ENCODE peak calls at places on chromosomes 2 and 18, in six cellular contexts. One of them, this sample, is unnamed.

GRCh38 chr18:58314284-58314683 is 270.3 kb downstream of the NEDD4L start:
- DNase-seq in fibroblast of the aortic adventitia: peak
- DNase-seq in lung: peak
- DNase-seq in dorsolateral prefrontal cortex: no peak
- DNase-seq in right atrium auricular region: peak
- DNase-seq in left ventricle myocardium inferior: no peak
- DNase-seq in this sample: peak

GRCh38 chr2:71691747-71692455 is 238.5 kb downstream of the DYSF start:
- DNase-seq in fibroblast of the aortic adventitia: no peak
- DNase-seq in lung: no peak
- DNase-seq in dorsolateral prefrontal cortex: no peak
- DNase-seq in right atrium auricular region: no peak
- DNase-seq in left ventricle myocardium inferior: no peak
- DNase-seq in this sample: no peak

GRCh38 chr2:7508220-7508943 is 591.2 kb downstream of the RNF144A start:
- DNase-seq in fibroblast of the aortic adventitia: no peak
- DNase-seq in lung: no peak
- DNase-seq in dorsolateral prefrontal cortex: no peak
- DNase-seq in right atrium auricular region: no peak
- DNase-seq in left ventricle myocardium inferior: no peak
- DNase-seq in this sample: no peak

GRCh38 chr2:65661980-65662653 is 229.7 kb upstream of the SPRED2 start:
- DNase-seq in fibroblast of the aortic adventitia: peak
- DNase-seq in lung: no peak
- DNase-seq in dorsolateral prefrontal cortex: no peak
- DNase-seq in right atrium auricular region: no peak
- DNase-seq in left ventricle myocardium inferior: no peak
- DNase-seq in this sample: no peak

GRCh38 chr2:102449370-102449974 is 23.6 kb upstream of the SLC9A4 start:
- DNase-seq in fibroblast of the aortic adventitia: peak
- DNase-seq in lung: peak
- DNase-seq in dorsolateral prefrontal cortex: no peak
- DNase-seq in right atrium auricular region: no peak
- DNase-seq in left ventricle myocardium inferior: no peak
- DNase-seq in this sample: peak

GRCh38 chr2:3780477-3781402 is 77.4 kb downstream of the DCDC2C start:
- DNase-seq in fibroblast of the aortic adventitia: no peak
- DNase-seq in lung: peak
- DNase-seq in dorsolateral prefrontal cortex: no peak
- DNase-seq in right atrium auricular region: peak
- DNase-seq in left ventricle myocardium inferior: peak
- DNase-seq in this sample: peak

GRCh38 chr2:161159829-161160225 is 401 bp upstream of the TANK start:
- DNase-seq in fibroblast of the aortic adventitia: no peak
- DNase-seq in lung: no peak
- DNase-seq in dorsolateral prefrontal cortex: no peak
- DNase-seq in right atrium auricular region: no peak
- DNase-seq in left ventricle myocardium inferior: no peak
- DNase-seq in this sample: no peak

GRCh38 chr18:9428301-9428706 is 47.0 kb upstream of the RALBP1 start:
- DNase-seq in fibroblast of the aortic adventitia: no peak
- DNase-seq in lung: no peak
- DNase-seq in dorsolateral prefrontal cortex: no peak
- DNase-seq in right atrium auricular region: no peak
- DNase-seq in left ventricle myocardium inferior: no peak
- DNase-seq in this sample: no peak

GRCh38 chr2:216743781-216744180 is 48.4 kb upstream of the IGFBP5 start:
- DNase-seq in fibroblast of the aortic adventitia: no peak
- DNase-seq in lung: no peak
- DNase-seq in dorsolateral prefrontal cortex: no peak
- DNase-seq in right atrium auricular region: no peak
- DNase-seq in left ventricle myocardium inferior: no peak
- DNase-seq in this sample: no peak

GRCh38 chr2:175025946-175026345 is 20.8 kb upstream of the CHN1 start:
- DNase-seq in fibroblast of the aortic adventitia: peak
- DNase-seq in lung: no peak
- DNase-seq in dorsolateral prefrontal cortex: no peak
- DNase-seq in right atrium auricular region: no peak
- DNase-seq in left ventricle myocardium inferior: no peak
- DNase-seq in this sample: no peak

GRCh38 chr18:79627750-79628294 is 51.8 kb upstream of the CTDP1 start:
- DNase-seq in fibroblast of the aortic adventitia: no peak
- DNase-seq in lung: no peak
- DNase-seq in dorsolateral prefrontal cortex: no peak
- DNase-seq in right atrium auricular region: no peak
- DNase-seq in left ventricle myocardium inferior: no peak
- DNase-seq in this sample: no peak

GRCh38 chr2:240013343-240013742 is 11.8 kb downstream of the NDUFA10 start:
- DNase-seq in fibroblast of the aortic adventitia: peak
- DNase-seq in lung: no peak
- DNase-seq in dorsolateral prefrontal cortex: no peak
- DNase-seq in right atrium auricular region: no peak
- DNase-seq in left ventricle myocardium inferior: no peak
- DNase-seq in this sample: no peak

GRCh38 chr18:24559474-24560018 is 99.1 kb downstream of the HRH4 start:
- DNase-seq in fibroblast of the aortic adventitia: no peak
- DNase-seq in lung: no peak
- DNase-seq in dorsolateral prefrontal cortex: no peak
- DNase-seq in right atrium auricular region: no peak
- DNase-seq in left ventricle myocardium inferior: no peak
- DNase-seq in this sample: no peak

GRCh38 chr18:70373062-70373519 is 84.2 kb downstream of the SOCS6 start:
- DNase-seq in fibroblast of the aortic adventitia: peak
- DNase-seq in lung: no peak
- DNase-seq in dorsolateral prefrontal cortex: no peak
- DNase-seq in right atrium auricular region: no peak
- DNase-seq in left ventricle myocardium inferior: no peak
- DNase-seq in this sample: no peak

GRCh38 chr2:124559236-124559635 is 534.1 kb downstream of the CNTNAP5 start:
- DNase-seq in fibroblast of the aortic adventitia: no peak
- DNase-seq in lung: no peak
- DNase-seq in dorsolateral prefrontal cortex: no peak
- DNase-seq in right atrium auricular region: no peak
- DNase-seq in left ventricle myocardium inferior: no peak
- DNase-seq in this sample: no peak

DNA sequence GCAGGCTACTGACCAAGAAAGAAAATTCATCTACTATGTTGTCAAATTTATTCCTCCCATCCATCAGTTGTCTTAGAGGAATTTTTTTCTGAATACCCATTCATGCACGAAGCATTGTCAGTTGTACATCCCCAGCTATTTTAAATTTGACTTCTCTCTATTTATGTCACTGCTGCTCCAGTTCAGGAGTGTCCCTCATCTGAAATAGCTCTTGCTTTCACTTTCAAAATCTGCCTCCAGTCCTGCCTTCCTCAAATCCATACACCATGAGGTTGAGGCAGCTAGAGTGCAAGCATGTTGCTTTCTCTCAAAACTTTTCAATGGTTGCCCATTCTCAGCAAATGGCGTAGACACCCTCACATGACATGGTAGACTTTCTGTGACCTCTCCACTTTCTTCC is 335.4 kb upstream of the CDH2 start:
- DNase-seq in fibroblast of the aortic adventitia: peak
- DNase-seq in lung: no peak
- DNase-seq in dorsolateral prefrontal cortex: no peak
- DNase-seq in right atrium auricular region: no peak
- DNase-seq in left ventricle myocardium inferior: no peak
- DNase-seq in this sample: no peak
- H3K4me3 ChIP-seq in fibroblast of the aortic adventitia: no peak
- H3K4me3 ChIP-seq in lung: no peak
- H3K4me3 ChIP-seq in dorsolateral prefrontal cortex: no peak
- H3K4me3 ChIP-seq in right atrium auricular region: peak
- H3K4me3 ChIP-seq in left ventricle myocardium inferior: peak
- H3K4me3 ChIP-seq in this sample: peak

GRCh38 chr2:130963849-130964793 is 127.4 kb downstream of the ARHGEF4 start:
- DNase-seq in fibroblast of the aortic adventitia: no peak
- DNase-seq in lung: no peak
- DNase-seq in dorsolateral prefrontal cortex: no peak
- DNase-seq in right atrium auricular region: no peak
- DNase-seq in left ventricle myocardium inferior: no peak
- DNase-seq in this sample: no peak
- TF ChIP-seq CTCF in fibroblast of the aortic adventitia: no peak
- TF ChIP-seq CTCF in lung: no peak
- TF ChIP-seq CTCF in dorsolateral prefrontal cortex: peak
- TF ChIP-seq CTCF in right atrium auricular region: peak
- TF ChIP-seq CTCF in left ventricle myocardium inferior: peak
- TF ChIP-seq CTCF in this sample: no peak

GRCh38 chr2:169491378-169491777 is 12.1 kb downstream of the BBS5 start:
- DNase-seq in fibroblast of the aortic adventitia: no peak
- DNase-seq in lung: no peak
- DNase-seq in dorsolateral prefrontal cortex: no peak
- DNase-seq in right atrium auricular region: no peak
- DNase-seq in left ventricle myocardium inferior: no peak
- DNase-seq in this sample: no peak
- H3K4me3 ChIP-seq in fibroblast of the aortic adventitia: no peak
- H3K4me3 ChIP-seq in lung: no peak
- H3K4me3 ChIP-seq in dorsolateral prefrontal cortex: no peak
- H3K4me3 ChIP-seq in right atrium auricular region: no peak
- H3K4me3 ChIP-seq in left ventricle myocardium inferior: no peak
- H3K4me3 ChIP-seq in this sample: no peak

DNA sequence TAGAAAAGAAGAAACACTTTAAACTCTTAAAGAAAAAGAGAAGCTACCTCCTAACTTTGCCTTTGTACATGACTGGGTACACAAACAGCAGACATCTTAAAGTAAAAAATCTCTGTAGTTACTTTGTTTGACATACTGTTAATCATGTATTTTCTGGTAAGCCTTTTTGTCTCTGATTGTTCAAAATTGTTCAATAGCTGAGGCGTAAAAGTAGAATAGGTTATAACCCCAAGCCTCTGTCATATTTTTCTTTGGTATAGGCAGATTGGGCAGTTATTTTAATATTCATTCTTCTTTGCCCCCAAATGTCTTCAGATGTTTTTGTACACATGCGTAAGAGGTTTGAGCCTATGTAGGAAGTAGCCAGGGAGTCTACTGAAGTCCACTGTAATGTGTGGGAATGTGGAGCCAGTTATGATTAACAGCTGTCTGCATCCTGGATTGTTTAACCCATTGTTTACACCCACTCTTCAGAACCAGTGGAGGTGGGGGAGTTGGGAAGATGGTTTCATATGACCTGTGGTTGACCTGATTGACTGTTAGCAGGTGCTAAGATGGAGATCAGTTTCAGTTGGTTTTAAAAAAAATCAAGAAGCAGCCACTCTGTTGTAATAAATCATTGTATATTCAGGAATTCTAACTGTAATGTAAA is 150.5 kb downstream of the TANC1 start:
- DNase-seq in fibroblast of the aortic adventitia: no peak
- DNase-seq in lung: no peak
- DNase-seq in dorsolateral prefrontal cortex: no peak
- DNase-seq in right atrium auricular region: no peak
- DNase-seq in left ventricle myocardium inferior: no peak
- DNase-seq in this sample: no peak
- TF ChIP-seq CTCF in fibroblast of the aortic adventitia: no peak
- TF ChIP-seq CTCF in lung: no peak
- TF ChIP-seq CTCF in dorsolateral prefrontal cortex: no peak
- TF ChIP-seq CTCF in right atrium auricular region: peak
- TF ChIP-seq CTCF in left ventricle myocardium inferior: peak
- TF ChIP-seq CTCF in this sample: no peak

DNA sequence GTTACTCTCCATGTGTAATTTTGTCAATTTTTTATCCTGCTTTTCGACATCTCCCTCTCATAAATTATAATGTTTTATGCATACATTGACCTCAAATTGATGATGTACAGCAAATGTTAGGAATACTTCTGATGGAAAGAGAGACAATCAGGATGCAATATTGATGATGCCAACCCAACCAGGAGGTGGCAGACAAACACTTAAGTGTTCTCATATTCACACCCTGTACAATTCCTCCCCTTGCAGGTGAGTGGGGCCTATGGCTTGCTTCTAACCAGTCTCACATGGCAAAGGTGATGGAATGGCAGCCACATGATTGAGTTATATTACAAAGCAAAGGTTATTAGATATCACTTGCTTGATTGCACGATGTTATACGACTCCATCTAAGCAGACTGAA is 594.3 kb upstream of the REG3G start:
- DNase-seq in fibroblast of the aortic adventitia: no peak
- DNase-seq in lung: no peak
- DNase-seq in dorsolateral prefrontal cortex: no peak
- DNase-seq in right atrium auricular region: no peak
- DNase-seq in left ventricle myocardium inferior: no peak
- DNase-seq in this sample: no peak
- H3K4me3 ChIP-seq in fibroblast of the aortic adventitia: no peak
- H3K4me3 ChIP-seq in lung: no peak
- H3K4me3 ChIP-seq in dorsolateral prefrontal cortex: no peak
- H3K4me3 ChIP-seq in right atrium auricular region: no peak
- H3K4me3 ChIP-seq in left ventricle myocardium inferior: no peak
- H3K4me3 ChIP-seq in this sample: no peak

DNA sequence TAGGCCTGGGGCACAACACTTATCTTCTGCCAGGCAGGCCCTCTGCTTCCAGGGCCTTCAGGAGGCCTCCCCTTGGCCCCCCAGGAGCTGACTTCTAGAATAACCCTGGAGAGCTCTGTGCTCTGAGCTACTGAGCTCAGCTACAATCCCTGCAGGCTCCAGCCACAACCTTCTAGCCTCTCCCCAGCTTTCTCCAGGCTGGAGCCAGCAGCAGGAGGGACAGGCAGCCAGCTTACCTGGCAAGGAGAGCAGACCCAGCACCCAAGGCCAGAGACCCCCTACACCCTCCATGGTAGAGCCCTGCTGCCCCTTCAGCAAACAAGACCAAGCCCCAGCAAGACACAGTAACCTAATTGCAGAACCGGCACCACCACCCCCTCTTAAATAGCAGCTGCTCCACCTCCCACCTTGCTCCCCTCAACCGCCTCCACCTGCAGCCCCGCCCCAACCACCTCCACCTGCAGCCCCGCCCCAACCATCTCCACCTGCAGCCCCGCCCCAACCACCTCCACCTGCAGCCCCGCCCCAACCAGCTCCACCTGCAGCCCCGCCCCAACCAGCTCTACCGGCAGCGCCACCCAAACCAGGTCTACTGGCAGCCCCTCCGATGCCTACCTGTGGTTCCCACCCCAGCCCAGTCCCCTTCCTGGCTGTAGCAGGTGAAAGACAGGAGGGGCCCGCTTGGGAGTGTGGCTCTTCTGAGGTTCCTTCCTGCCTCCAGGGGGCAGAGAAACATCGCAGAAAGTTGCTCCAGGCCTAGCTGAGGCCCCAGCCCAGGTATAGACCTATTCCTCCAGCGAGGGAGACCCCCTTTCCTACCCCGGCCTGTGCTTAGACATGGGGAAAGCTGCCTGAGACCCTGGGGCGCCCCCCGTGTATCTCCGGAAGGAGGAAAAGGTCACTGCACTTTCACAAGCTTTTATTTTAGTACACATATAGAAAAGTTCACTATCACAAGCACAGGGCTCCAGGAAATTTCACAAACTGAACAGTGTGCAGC is at the start of gene ASTL:
- DNase-seq in fibroblast of the aortic adventitia: peak
- DNase-seq in lung: peak
- DNase-seq in dorsolateral prefrontal cortex: no peak
- DNase-seq in right atrium auricular region: no peak
- DNase-seq in left ventricle myocardium inferior: peak
- DNase-seq in this sample: peak
- TF ChIP-seq CTCF in fibroblast of the aortic adventitia: peak
- TF ChIP-seq CTCF in lung: peak
- TF ChIP-seq CTCF in dorsolateral prefrontal cortex: peak
- TF ChIP-seq CTCF in right atrium auricular region: peak
- TF ChIP-seq CTCF in left ventricle myocardium inferior: peak
- TF ChIP-seq CTCF in this sample: peak

GRCh38 chr2:47437287-47437686 is 34.3 kb downstream of the MSH2 start:
- DNase-seq in fibroblast of the aortic adventitia: peak
- DNase-seq in lung: no peak
- DNase-seq in dorsolateral prefrontal cortex: no peak
- DNase-seq in right atrium auricular region: no peak
- DNase-seq in left ventricle myocardium inferior: no peak
- DNase-seq in this sample: no peak
- H3K4me3 ChIP-seq in fibroblast of the aortic adventitia: no peak
- H3K4me3 ChIP-seq in lung: no peak
- H3K4me3 ChIP-seq in dorsolateral prefrontal cortex: no peak
- H3K4me3 ChIP-seq in right atrium auricular region: no peak
- H3K4me3 ChIP-seq in left ventricle myocardium inferior: no peak
- H3K4me3 ChIP-seq in this sample: no peak